ENCODE peak calls at places on chromosomes 5 and 9, in four cellular contexts. Q is A549, D is AG10803, N is bronchial epithelial cell. Z is an unnamed sample.

GRCh38 chr5:65394078-65394477 is 87.6 kb downstream of the ADAMTS6 start:
- DNase-seq in D (peak; percentile 99), Q (peak; percentile 2), N (no peak), Z (no peak)

GRCh38 chr5:128498844-128499455 is 39.1 kb downstream of the FBN2 start:
- DNase-seq in D (peak; percentile 60), N (peak; percentile 53), Q (peak; percentile 61), Z (peak; percentile 27)

GRCh38 chr5:31066655-31067328 is 126.7 kb upstream of the CDH6 start:
- DNase-seq in Q (no peak), D (peak; percentile 64), N (peak; percentile 10), Z (no peak)

GRCh38 chr9:69818946-69819345 is 1.7 kb upstream of the CFAP95 start:
- DNase-seq in Q (no peak), D (no peak), N (no peak), Z (no peak)

GRCh38 chr9:94746541-94747505 is 20.3 kb downstream of the AOPEP start:
- DNase-seq in D (no peak), N (no peak), Q (no peak), Z (no peak)

GRCh38 chr5:149264432-149265069 is 7.1 kb upstream of the AFAP1L1 start:
- DNase-seq in D (no peak), Q (no peak), N (peak; percentile 61), Z (no peak)

GRCh38 chr9:113590991-113591898 is 127.7 kb downstream of the RGS3 start:
- DNase-seq in D (peak; percentile 68), N (peak; percentile 46), Q (peak; percentile 77), Z (no peak)

GRCh38 chr9:93668261-93668871 is 92.0 kb downstream of the PHF2 start:
- DNase-seq in D (no peak), N (no peak), Q (no peak), Z (no peak)

GRCh38 chr5:137735531-137736284 is at the start of gene KLHL3:
- DNase-seq in N (peak; percentile 58), Q (no peak), D (peak; percentile 28), Z (no peak)

GRCh38 chr9:121926417-121926816 is 166.7 kb downstream of the TTLL11 start:
- DNase-seq in Q (no peak), N (no peak), D (no peak), Z (no peak)

GRCh38 chr5:134594336-134594735 is 38.3 kb downstream of the SAR1B start:
- DNase-seq in N (no peak), D (no peak), Q (no peak), Z (no peak)

GRCh38 chr5:146699729-146700430 is 178.7 kb downstream of the PPP2R2B start:
- DNase-seq in Q (no peak), D (no peak), N (no peak), Z (no peak)

GRCh38 chr5:17305964-17306725 is 88.7 kb downstream of the BASP1 start:
- DNase-seq in D (peak; percentile 77), Q (peak; percentile 99), N (peak; percentile 87), Z (no peak)

GRCh38 chr5:95858023-95858461 is 35.5 kb upstream of the GLRX start:
- DNase-seq in D (peak; percentile 95), Q (no peak), N (no peak), Z (no peak)

GRCh38 chr5:120372899-120373298 is 91.2 kb upstream of the PRR16 start:
- DNase-seq in N (no peak), Q (no peak), D (peak; percentile 79), Z (no peak)

GRCh38 chr9:78678901-78679300 is 382.0 kb downstream of the PSAT1 start:
- DNase-seq in D (no peak), N (no peak), Q (no peak), Z (no peak)

GRCh38 chr5:66440202-66440680 is 156.0 kb upstream of the MAST4 start:
- DNase-seq in D (peak; percentile 30), Q (no peak), N (peak; percentile 37), Z (no peak)

DNA sequence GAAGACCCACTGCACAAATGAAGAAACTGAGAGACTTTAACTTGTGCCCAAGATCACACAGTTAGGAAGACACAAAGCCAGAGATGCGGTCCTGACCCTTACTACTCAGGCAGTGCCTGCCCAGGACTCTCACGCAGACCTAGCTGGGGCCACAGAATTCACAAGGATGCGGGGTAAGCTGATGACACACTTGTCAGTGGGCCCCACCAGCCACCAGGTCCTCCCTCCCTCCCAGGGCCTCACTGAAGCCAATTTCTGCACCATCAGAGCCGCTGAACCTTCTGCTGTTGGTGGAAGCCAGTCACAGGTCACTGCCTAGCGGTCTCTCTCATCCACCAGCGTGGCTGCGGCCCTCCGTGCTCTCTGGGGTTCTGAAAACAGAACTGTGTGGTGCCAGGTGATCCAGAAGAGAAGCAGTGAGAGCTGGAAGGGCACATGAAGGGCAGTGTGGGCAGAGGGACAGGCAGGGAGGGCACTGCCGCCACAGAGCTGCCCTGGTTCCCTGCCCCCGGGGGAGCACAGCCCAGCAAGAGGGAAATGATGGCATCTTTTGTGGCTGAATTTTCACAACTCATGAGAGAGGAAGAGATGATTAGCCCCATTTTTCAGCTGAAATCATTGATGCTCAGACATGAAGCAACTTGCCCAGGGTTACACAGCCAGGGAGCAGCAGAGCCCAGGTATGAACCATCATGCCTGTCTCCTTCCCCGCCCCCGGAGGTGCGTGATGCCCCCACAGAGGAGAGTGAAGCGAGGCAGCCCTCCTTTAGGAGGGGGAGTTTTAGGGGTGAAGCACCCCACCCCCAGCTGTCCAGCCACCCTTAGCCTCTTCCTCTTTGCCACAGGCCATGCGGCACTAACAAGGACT is 41.4 kb upstream of the CPLX2 start:
- DNase-seq in Q (no peak), D (no peak), N (no peak), Z (no peak)
- H3K4me3 ChIP-seq in Q (no peak overlapping the region), D (no peak overlapping the region), N (no peak overlapping the region), Z (no peak overlapping the region)

GRCh38 chr5:53319306-53319705 is 161.1 kb upstream of the FST start:
- DNase-seq in D (no peak), N (peak; percentile 91), Q (no peak), Z (no peak)
- H3K4me3 ChIP-seq in D (no peak overlapping the region), N (no peak overlapping the region), Q (no peak overlapping the region), Z (no peak overlapping the region)

DNA sequence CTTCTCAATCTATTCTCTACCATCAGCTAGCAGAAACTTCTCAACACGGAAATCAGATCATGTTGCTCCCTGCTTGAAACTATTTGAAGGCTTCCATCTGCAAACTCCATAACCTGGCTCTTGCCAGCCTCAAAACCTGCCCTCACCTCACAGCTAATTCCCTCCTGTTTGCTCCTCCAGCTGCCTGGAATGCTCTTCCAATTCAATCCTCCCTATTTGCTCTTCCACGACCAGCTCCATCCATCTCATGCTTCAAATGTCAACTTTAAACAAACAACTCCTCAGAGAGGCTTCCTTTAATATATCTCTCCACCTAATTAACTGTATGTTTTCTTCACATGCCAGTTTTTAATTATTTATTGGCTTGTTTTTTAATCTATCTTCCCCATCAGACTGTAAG is 1.5 kb downstream of the PLAA start:
- DNase-seq in D (no peak), Q (no peak), N (no peak), Z (no peak)
- H3K4me3 ChIP-seq in D (peak overlapping the region; percentile 95), Q (peak overlapping the region; percentile 79), N (peak overlapping the region; percentile 65), Z (peak overlapping the region; percentile 78)

DNA sequence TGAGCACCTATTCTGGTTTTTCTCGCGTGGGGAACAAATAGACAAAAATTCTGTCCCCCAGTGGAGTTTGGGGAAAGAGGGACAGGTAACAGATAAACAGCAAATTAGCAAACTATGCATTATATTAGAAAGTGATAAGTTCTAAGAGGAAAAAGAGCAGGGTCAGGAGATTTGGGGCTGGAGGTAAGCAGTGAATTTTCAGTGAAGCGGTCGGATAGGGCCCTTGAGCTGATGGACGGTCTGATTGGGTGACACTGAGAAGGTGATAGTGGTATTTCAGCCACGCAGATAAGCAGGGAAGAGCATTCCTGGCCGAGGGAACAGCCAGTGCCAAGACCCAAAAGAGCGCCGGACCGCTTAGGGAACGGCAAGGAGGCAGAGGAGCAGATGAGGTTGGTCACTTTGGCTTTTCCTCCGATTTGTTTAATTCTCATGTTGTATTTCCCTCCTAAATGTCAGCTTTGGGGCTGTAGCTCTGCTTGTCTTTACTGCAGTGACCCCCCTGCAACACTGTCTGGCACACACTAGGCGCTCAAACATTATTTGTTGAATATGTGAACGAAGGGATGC is 1.0 kb upstream of the PTPN3 start:
- DNase-seq in D (no peak), N (no peak), Q (no peak), Z (no peak)
- H3K4me3 ChIP-seq in D (no peak overlapping the region), N (peak overlapping the region; percentile 57), Q (peak overlapping the region; percentile 50), Z (peak overlapping the region; percentile 16)

DNA sequence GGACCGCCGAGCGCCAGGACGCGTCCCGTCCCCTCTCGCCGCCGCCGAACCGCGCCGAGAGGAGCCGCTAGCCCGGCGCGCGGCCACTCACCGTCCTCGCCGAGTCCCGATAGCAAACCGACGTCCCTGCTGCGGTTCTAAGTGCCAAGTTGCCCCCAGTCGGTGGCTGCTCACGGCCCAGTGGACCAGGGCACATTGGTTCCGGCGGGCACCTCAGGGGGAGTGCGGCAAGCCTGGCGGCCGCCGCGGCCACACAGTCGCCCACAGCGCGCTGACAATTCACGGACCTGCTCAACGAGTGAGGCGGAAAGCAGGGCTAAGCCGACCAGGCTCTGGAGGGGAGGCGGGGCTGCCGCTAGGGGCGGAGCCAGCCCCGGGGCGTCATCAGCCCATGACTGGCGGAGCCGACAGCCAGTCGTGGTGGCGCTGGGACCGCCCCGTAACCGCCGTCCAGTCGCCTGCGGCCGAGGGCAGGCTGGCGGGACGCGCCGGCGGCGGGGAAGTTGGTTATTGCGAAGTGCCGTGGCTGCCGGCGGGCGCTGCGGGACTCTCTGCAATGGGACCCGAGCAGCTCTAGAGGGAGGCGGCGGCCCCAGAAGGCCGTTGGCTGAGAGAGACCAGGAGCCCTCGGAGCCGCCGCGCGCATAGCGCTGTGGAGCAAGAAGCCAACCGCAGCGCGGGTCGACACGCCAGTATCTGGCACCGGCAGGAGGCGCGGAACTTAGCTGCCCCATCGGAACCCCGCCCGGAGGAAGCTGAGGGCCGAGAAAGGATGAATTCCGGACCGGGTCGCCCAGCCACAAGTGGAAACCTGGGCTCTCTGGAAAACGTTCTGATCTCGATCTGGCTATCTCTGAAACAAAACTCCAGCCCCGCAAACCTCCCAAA is at the start of gene MARCHF3:
- DNase-seq in N (peak; percentile 87), Q (peak; percentile 92), D (peak; percentile 95), Z (peak; percentile 61)
- H3K4me3 ChIP-seq in N (peak within 1 kb of the TSS; percentile 64), Q (peak within 1 kb of the TSS; percentile 69), D (peak within 1 kb of the TSS; percentile 88), Z (peak within 1 kb of the TSS; percentile 73)

DNA sequence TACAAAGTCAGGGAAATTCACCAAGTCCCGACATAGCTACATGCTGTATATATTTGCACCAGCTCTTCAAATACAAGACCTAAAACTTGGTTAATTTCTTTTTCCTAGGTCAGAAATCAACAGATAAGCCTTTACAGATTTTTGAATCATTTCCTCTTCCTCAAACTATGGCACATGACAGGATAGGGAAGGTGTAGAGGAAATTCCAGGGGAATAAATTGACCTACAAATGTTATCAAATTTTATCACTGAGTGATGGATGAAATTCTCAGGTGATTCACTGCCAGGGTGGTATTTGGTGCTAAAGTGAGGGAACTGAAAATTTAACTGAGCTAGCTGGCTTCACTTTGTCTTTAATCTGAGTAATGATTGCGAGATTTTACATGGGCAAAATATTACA is 360.0 kb downstream of the BNC2 start:
- DNase-seq in Q (no peak), N (no peak), D (no peak), Z (no peak)
- H3K4me3 ChIP-seq in Q (no peak overlapping the region), N (no peak overlapping the region), D (no peak overlapping the region), Z (no peak overlapping the region)